ENCODE peak calls at places on chromosome 18, in seven cellular contexts. Z is suprapubic skin, V is lung, R is left ventricle myocardium inferior, T is IMR-90, O is AG09309, H is gastrocnemius medialis. Y is an unnamed sample.

GRCh38 chr18:37460616-37461015 is 105.0 kb downstream of the CELF4 start:
- DNase-seq in Z (no peak), V (no peak), R (no peak), T (no peak), O (no peak), H (no peak), Y (no peak)

GRCh38 chr18:62523631-62524442 is 1.0 kb downstream of the ZCCHC2 start:
- DNase-seq in Z (peak; percentile 84), V (peak; percentile 52), R (peak; percentile 33), T (peak; percentile 52), O (no peak), H (peak; percentile 64), Y (peak; percentile 59)

GRCh38 chr18:25516747-25517498 is 165.0 kb upstream of the ZNF521 start:
- DNase-seq in Z (no peak), V (no peak), R (no peak), T (no peak), O (no peak), H (no peak), Y (no peak)

GRCh38 chr18:54717673-54718435 is 110.4 kb upstream of the RAB27B start:
- DNase-seq in Z (no peak), V (no peak), R (no peak), T (no peak), O (no peak), H (no peak), Y (peak; percentile 40)

GRCh38 chr18:45670281-45670962 is 53.6 kb upstream of the SLC14A1 start:
- DNase-seq in Z (no peak), V (no peak), R (no peak), T (peak; percentile 85), O (peak; percentile 34), H (no peak), Y (no peak)

GRCh38 chr18:69567813-69568488 is 167.3 kb downstream of the DOK6 start:
- DNase-seq in Z (no peak), V (no peak), R (no peak), T (no peak), O (no peak), H (no peak), Y (no peak)

GRCh38 chr18:34880403-34880802 is 160.8 kb upstream of the MAPRE2 start:
- DNase-seq in Z (no peak), V (no peak), R (no peak), T (no peak), O (no peak), H (no peak), Y (no peak)

GRCh38 chr18:76519156-76519549 is 24.1 kb upstream of the ZNF516 start:
- DNase-seq in Z (no peak), V (no peak), R (no peak), T (no peak), O (no peak), H (no peak), Y (peak; percentile 35)

GRCh38 chr18:47149457-47150028 is 757 bp downstream of the HDHD2 start:
- DNase-seq in Z (no peak), V (no peak), R (no peak), T (peak; percentile 2), O (no peak), H (no peak), Y (no peak)

GRCh38 chr18:46411862-46412690 is 244.9 kb downstream of the LOXHD1 start:
- DNase-seq in Z (no peak), V (no peak), R (peak; percentile 39), T (no peak), O (no peak), H (peak; percentile 94), Y (peak; percentile 44)

GRCh38 chr18:9642799-9643445 is 28.6 kb upstream of the PPP4R1 start:
- DNase-seq in Z (no peak), V (no peak), R (no peak), T (no peak), O (no peak), H (no peak), Y (peak; percentile 64)

GRCh38 chr18:10270160-10270571 is 184.3 kb upstream of the APCDD1 start:
- DNase-seq in Z (no peak), V (no peak), R (peak; percentile 37), T (peak; percentile 44), O (no peak), H (no peak), Y (peak; percentile 20)

GRCh38 chr18:48064978-48065600 is 134.6 kb upstream of the SMAD2 start:
- DNase-seq in Z (peak; percentile 30), V (no peak), R (no peak), T (no peak), O (no peak), H (no peak), Y (no peak)

GRCh38 chr18:79399275-79400081 is 3.7 kb downstream of the NFATC1 start:
- DNase-seq in Z (peak; percentile 76), V (no peak), R (peak; percentile 21), T (no peak), O (no peak), H (no peak), Y (no peak)
- H3K4me3 ChIP-seq in Z (peak overlapping the region; percentile 76), V (peak overlapping the region; percentile 24), R (peak overlapping the region; percentile 92), T (peak overlapping the region; percentile 86), O (peak overlapping the region; percentile 45), H (peak overlapping the region; percentile 85), Y (peak overlapping the region; percentile 28)

GRCh38 chr18:31209041-31209440 is 46.4 kb upstream of the DSC1 start:
- DNase-seq in Z (no peak), V (no peak), R (no peak), T (no peak), O (no peak), H (no peak), Y (no peak)

GRCh38 chr18:31204833-31205232 is 42.2 kb upstream of the DSC1 start:
- DNase-seq in Z (no peak), V (no peak), R (no peak), T (no peak), O (no peak), H (no peak), Y (no peak)

GRCh38 chr18:31206064-31206463 is 43.4 kb upstream of the DSC1 start:
- DNase-seq in Z (no peak), V (no peak), R (no peak), T (no peak), O (no peak), H (no peak), Y (no peak)

GRCh38 chr18:31205273-31205672 is 42.6 kb upstream of the DSC1 start:
- DNase-seq in Z (no peak), V (no peak), R (no peak), T (no peak), O (no peak), H (no peak), Y (no peak)

GRCh38 chr18:31206787-31207381 is 44.2 kb upstream of the DSC1 start:
- DNase-seq in Z (peak; percentile 80), V (peak; percentile 78), R (peak; percentile 46), T (peak; percentile 23), O (no peak), H (peak; percentile 14), Y (peak; percentile 67)
- TF ChIP-seq CTCF in Z (peak; percentile 43), V (no peak), R (peak; percentile 36), T (no peak), O (no peak), H (no peak), Y (peak; percentile 17)

DNA sequence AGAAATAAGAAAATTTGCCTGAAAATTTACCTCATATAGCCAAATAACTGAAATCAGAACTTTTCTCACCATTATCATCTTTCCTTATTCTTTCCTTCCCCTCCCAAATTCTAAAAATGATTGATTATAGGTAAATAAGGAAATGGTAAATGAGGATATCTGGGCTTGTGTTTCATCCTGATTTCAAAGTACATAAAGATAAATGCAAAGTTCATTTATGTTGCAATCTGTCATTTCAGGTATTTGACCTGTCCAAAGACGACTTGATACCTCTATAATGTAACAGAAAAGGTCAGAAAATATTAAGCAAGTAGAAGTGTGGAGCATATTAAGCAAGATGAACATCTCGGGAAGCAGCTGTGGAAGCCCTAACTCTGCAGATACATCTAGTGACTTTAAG is 3.4 kb downstream of the RBBP8 start:
- DNase-seq in Z (no peak), V (no peak), R (no peak), T (no peak), O (no peak), H (no peak), Y (no peak)
- H3K4me3 ChIP-seq in Z (no peak overlapping the region), V (no peak overlapping the region), R (no peak overlapping the region), T (no peak overlapping the region), O (no peak overlapping the region), H (no peak overlapping the region), Y (no peak overlapping the region)

DNA sequence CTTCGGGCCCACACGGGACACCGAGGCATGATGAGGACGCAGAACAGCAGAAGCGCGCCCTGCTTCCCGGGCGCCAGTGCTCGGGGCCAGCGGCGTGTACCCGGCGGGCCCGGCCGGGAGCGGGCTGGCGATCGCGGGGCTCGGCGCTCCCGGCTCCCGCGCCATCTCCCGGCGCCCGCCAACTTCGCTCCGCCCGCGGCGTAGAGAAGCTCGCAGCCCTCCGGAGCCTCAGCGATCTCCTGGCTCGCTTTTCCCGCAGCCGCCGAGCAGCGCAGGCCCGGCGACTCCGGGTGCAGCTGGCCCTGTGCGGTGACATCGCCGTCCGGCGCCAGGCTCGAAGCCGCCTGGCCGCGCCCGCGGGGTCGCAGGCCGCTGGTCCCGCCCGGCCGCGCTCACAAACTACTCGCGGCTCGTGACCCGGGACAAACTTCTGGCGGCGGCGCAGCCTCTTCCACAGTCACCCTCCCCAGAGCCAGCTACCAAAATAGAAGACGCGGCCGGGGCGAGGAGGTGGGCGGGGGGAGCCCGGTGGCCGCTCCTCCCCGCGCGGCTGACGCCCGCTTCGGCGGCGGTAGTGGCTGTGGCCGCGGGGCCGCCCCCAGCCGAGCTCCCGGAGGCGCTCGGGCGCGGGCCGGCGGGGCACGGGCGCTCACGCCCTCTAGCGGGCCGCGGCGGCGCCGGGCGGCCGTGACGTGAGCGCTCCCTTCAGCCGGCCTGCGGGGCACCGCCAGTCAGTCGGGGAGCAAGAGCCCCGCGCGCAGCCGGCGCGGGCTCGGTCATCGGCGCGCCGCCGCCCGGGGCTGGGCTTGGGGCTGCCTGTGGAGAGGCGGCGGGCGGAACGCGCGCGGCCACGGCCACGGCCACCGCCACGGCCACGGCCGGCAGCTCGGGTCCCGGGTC is at the start of gene PTPRM:
- DNase-seq in Z (peak; percentile 93), V (peak; percentile 86), R (peak; percentile 93), T (peak; percentile 78), O (no peak), H (peak; percentile 95), Y (peak; percentile 78)
- TF ChIP-seq CTCF in Z (peak; percentile 37), V (no peak), R (peak; percentile 52), T (peak; percentile 73), O (no peak), H (no peak), Y (peak; percentile 21)

DNA sequence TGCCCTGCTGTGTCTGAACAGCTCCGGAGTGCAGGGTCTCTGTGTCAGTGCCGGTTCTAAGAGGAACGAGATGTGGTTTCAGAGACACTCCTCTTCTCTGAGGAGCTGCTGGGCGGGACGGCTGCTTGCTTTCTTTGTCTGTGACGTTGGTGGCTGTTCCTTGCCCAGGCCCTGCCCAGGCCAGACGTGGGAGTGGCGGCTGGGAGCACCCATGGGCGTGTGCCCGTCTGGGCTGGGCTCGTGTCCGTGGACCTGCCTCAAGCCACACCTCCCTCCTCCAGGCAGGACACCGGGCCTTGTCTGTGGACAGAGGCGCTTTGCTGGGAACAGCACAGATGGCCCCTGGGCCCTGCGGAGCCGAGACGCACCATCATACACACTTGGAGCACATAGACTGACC is 45.0 kb downstream of the NFATC1 start:
- DNase-seq in Z (no peak), V (no peak), R (no peak), T (no peak), O (no peak), H (peak; percentile 12), Y (no peak)
- H3K4me3 ChIP-seq in Z (no peak overlapping the region), V (no peak overlapping the region), R (no peak overlapping the region), T (no peak overlapping the region), O (no peak overlapping the region), H (no peak overlapping the region), Y (no peak overlapping the region)